ENCODE peak calls at places on chromosomes 12 and 14, in nine cellular contexts. V, W, Q, L, K, J, N, Z and H are unnamed samples.

GRCh38 chr12:2339022-2339431 is 286.2 kb downstream of the CACNA1C start:
- DNase-seq in V (no peak), W (peak; percentile 69), Q (peak; percentile 43), L (no peak), K (no peak), J (no peak), N (no peak), Z (no peak), H (peak; percentile 62)

GRCh38 chr14:85088231-85088630 is 441.7 kb upstream of the FLRT2 start:
- DNase-seq in V (no peak), W (peak; percentile 13), Q (peak; percentile 76), L (no peak), K (no peak), J (no peak), N (peak; percentile 14), Z (peak; percentile 84), H (peak; percentile 60)

GRCh38 chr12:103841690-103842584 is 903 bp upstream of the NT5DC3 start:
- DNase-seq in V (peak; percentile 63), W (peak; percentile 100), Q (peak; percentile 97), L (peak; percentile 49), K (no peak), J (no peak), N (peak; percentile 74), Z (peak; percentile 98), H (peak; percentile 70)

GRCh38 chr12:24705741-24706358 is 243.1 kb downstream of the BCAT1 start:
- DNase-seq in V (no peak), W (no peak), Q (no peak), L (no peak), K (no peak), J (no peak), N (no peak), Z (no peak), H (peak; percentile 28)

GRCh38 chr12:47770086-47770726 is 2.8 kb upstream of the SLC48A1 start:
- DNase-seq in V (no peak), W (peak; percentile 32), Q (peak; percentile 61), L (no peak), K (no peak), J (no peak), N (no peak), Z (peak; percentile 77), H (peak; percentile 77)

GRCh38 chr12:46554461-46554860 is 181.9 kb upstream of the SLC38A2 start:
- DNase-seq in V (no peak), W (no peak), Q (no peak), L (no peak), K (no peak), J (no peak), N (no peak), Z (no peak), H (peak; percentile 56)

GRCh38 chr14:64645220-64645891 is 58.9 kb upstream of the PLEKHG3 start:
- DNase-seq in V (no peak), W (no peak), Q (no peak), L (no peak), K (no peak), J (no peak), N (peak; percentile 99), Z (no peak), H (peak; percentile 100)

GRCh38 chr12:68451261-68452091 is 119.3 kb upstream of the MDM1 start:
- DNase-seq in V (peak; percentile 34), W (peak; percentile 27), Q (peak; percentile 50), L (no peak), K (no peak), J (no peak), N (peak; percentile 78), Z (peak; percentile 24), H (peak; percentile 93)

GRCh38 chr14:33584698-33585097 is 366.2 kb downstream of the EGLN3 start:
- DNase-seq in V (no peak), W (no peak), Q (no peak), L (no peak), K (no peak), J (no peak), N (no peak), Z (no peak), H (no peak)

GRCh38 chr12:104911942-104912341 is 46.1 kb downstream of the SLC41A2 start:
- DNase-seq in V (no peak), W (no peak), Q (no peak), L (no peak), K (no peak), J (no peak), N (no peak), Z (no peak), H (no peak)

GRCh38 chr12:70774055-70774454 is 136.8 kb upstream of the PTPRB start:
- DNase-seq in V (no peak), W (peak; percentile 93), Q (peak; percentile 74), L (no peak), K (no peak), J (no peak), N (no peak), Z (peak; percentile 72), H (no peak)

GRCh38 chr14:80211143-80212024 is at the start of gene DIO2:
- DNase-seq in V (peak; percentile 16), W (no peak), Q (peak; percentile 4), L (no peak), K (no peak), J (peak; percentile 51), N (peak; percentile 27), Z (peak; percentile 18), H (peak; percentile 43)

GRCh38 chr12:55899035-55899434 is 28.7 kb downstream of the PYM1 start:
- DNase-seq in V (no peak), W (no peak), Q (no peak), L (no peak), K (no peak), J (no peak), N (no peak), Z (no peak), H (peak; percentile 66)

GRCh38 chr14:31690056-31690455 is 128.9 kb downstream of the NUBPL start:
- DNase-seq in V (no peak), W (no peak), Q (no peak), L (no peak), K (no peak), J (no peak), N (no peak), Z (no peak), H (peak; percentile 4)
- H3K4me3 ChIP-seq in V (no peak overlapping the region), W (no peak overlapping the region), Q (no peak overlapping the region), L (no peak overlapping the region), K (no peak overlapping the region), J (no peak overlapping the region), N (no peak overlapping the region), Z (no peak overlapping the region), H (no peak overlapping the region)

GRCh38 chr14:23910876-23911210 is 42.7 kb upstream of the DHRS4 start:
- DNase-seq in V (no peak), W (no peak), Q (no peak), L (no peak), K (no peak), J (no peak), N (no peak), Z (no peak), H (no peak)
- TF ChIP-seq CTCF in V (no peak), W (no peak), Q (no peak), L (no peak), K (no peak), J (no peak), N (no peak), Z (no peak), H (no peak)

DNA sequence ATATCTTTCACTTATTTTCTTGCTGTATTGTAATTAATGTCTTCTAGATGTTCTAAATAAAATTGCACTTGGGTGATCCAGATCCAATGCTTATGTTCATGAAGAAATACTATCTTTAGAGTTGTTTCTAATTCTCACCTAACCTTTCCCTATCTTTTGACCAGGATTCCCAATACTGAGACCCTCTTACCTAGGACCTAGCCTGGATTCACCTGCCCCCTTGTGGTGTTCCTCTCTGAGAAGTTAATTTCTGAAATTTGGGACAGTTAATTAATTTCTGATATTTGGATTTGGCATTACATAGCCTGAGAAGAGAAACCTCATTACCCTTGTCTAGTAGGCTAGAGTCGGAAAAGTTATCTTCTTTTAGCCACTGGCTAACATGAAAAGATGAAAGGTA is 29.5 kb downstream of the FOXA1 start:
- DNase-seq in V (no peak), W (peak; percentile 59), Q (no peak), L (no peak), K (no peak), J (no peak), N (no peak), Z (no peak), H (no peak)
- H3K4me3 ChIP-seq in V (no peak overlapping the region), W (peak overlapping the region; percentile 60), Q (no peak overlapping the region), L (no peak overlapping the region), K (no peak overlapping the region), J (no peak overlapping the region), N (no peak overlapping the region), Z (no peak overlapping the region), H (no peak overlapping the region)

DNA sequence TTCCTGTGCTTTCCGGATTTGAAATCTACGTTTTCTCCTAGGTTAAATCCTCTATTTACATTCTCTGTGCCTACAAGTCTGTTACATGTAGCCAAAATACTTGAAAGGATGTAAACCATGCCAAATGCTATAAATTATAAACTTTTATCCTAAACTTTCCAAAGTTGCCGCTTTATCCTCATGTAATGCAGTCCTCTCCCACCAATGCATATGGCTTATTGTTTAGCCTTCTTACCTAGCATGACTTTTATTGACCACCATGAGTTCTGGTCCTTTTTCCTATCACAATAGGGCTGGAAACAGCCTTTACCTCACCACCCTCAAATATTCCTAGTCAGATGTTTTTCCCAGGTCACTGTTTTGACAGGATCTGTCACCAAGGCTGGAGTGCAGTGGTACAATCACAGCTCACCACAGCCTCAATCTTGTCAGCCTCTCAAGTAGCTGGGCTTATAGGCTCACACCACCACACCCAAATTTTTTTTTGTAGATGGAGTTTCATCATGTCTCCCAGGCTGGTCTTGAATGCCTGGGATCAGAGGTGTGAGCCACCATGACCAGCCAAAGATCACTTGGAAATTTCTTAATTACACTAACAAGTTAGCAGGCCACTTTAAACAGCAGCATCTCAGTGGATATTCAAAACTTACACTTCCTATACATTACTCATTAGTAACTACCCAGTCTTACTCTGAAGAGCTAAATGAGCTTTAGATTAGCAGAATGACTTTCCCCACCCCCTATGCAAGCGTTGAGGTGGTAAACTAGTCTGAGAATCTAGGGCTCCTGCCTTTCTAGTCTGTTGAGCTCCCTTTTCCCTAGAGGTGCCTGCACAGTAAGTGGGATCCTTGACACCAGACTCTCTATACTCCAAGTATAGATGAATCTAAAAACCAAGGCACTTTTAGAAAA is 4.1 kb downstream of the TUBA1B start:
- DNase-seq in V (no peak), W (no peak), Q (no peak), L (no peak), K (no peak), J (no peak), N (no peak), Z (no peak), H (no peak)
- TF ChIP-seq CTCF in V (no peak), W (no peak), Q (no peak), L (no peak), K (no peak), J (no peak), N (no peak), Z (no peak), H (no peak)

GRCh38 chr12:121810833-121811433 is 7.1 kb downstream of the SETD1B start:
- DNase-seq in V (no peak), W (peak; percentile 13), Q (no peak), L (no peak), K (no peak), J (no peak), N (no peak), Z (no peak), H (no peak)
- H3K4me3 ChIP-seq in V (no peak overlapping the region), W (peak overlapping the region; percentile 70), Q (peak overlapping the region; percentile 65), L (peak overlapping the region; percentile 55), K (peak overlapping the region; percentile 54), J (peak overlapping the region; percentile 64), N (peak overlapping the region; percentile 73), Z (peak overlapping the region; percentile 70), H (peak overlapping the region; percentile 69)